ENCODE peak calls at places on chromosome 6, in seven cellular contexts. I is IMR-90, F is lung, Z is fibroblast of mammary gland, S is transverse colon, J is GM06990, R is mucosa of descending colon. Q is an unnamed sample.

GRCh38 chr6:13355043-13355945 is 27.0 kb upstream of the TBC1D7 start:
- DNase-seq in I (peak), F (no peak), Z (peak), S (no peak), J (peak), R (no peak), Q (peak)

GRCh38 chr6:4864534-4864933 is 88.3 kb downstream of the CDYL start:
- DNase-seq in I (no peak), F (no peak), Z (no peak), S (no peak), J (no peak), R (no peak), Q (no peak)

GRCh38 chr6:52155791-52156576 is 30.2 kb upstream of the IL17A start:
- DNase-seq in I (no peak), F (no peak), Z (no peak), S (no peak), J (peak), R (no peak), Q (no peak)

GRCh38 chr6:345747-346388 is 45.7 kb upstream of the IRF4 start:
- DNase-seq in I (peak), F (no peak), Z (peak), S (no peak), J (no peak), R (no peak), Q (no peak)

GRCh38 chr6:167501831-167502385 is 177.0 kb downstream of the TTLL2 start:
- DNase-seq in I (no peak), F (no peak), Z (no peak), S (peak), J (no peak), R (no peak), Q (no peak)

GRCh38 chr6:38027685-38028373 is 208.3 kb downstream of the ZFAND3 start:
- DNase-seq in I (no peak), F (no peak), Z (peak), S (no peak), J (no peak), R (no peak), Q (no peak)

GRCh38 chr6:2094637-2095036 is 150.8 kb downstream of the GMDS start:
- DNase-seq in I (no peak), F (no peak), Z (no peak), S (no peak), J (no peak), R (no peak), Q (no peak)

GRCh38 chr6:44076366-44077200 is 50.7 kb downstream of the MRPL14 start:
- DNase-seq in I (no peak), F (no peak), Z (no peak), S (peak), J (no peak), R (no peak), Q (no peak)

GRCh38 chr6:107690864-107691661 is 133.1 kb downstream of the SCML4 start:
- DNase-seq in I (peak), F (no peak), Z (peak), S (no peak), J (no peak), R (no peak), Q (no peak)

GRCh38 chr6:52499026-52499425 is 77.8 kb downstream of the TRAM2 start:
- DNase-seq in I (peak), F (no peak), Z (peak), S (no peak), J (no peak), R (no peak), Q (no peak)

GRCh38 chr6:125748534-125749111 is 809 bp upstream of the HEY2 start:
- DNase-seq in I (peak), F (no peak), Z (peak), S (no peak), J (no peak), R (no peak), Q (no peak)
- TF ChIP-seq CTCF in I (no peak), F (no peak), Z (peak), S (no peak), J (no peak), R (no peak), Q (no peak)

DNA sequence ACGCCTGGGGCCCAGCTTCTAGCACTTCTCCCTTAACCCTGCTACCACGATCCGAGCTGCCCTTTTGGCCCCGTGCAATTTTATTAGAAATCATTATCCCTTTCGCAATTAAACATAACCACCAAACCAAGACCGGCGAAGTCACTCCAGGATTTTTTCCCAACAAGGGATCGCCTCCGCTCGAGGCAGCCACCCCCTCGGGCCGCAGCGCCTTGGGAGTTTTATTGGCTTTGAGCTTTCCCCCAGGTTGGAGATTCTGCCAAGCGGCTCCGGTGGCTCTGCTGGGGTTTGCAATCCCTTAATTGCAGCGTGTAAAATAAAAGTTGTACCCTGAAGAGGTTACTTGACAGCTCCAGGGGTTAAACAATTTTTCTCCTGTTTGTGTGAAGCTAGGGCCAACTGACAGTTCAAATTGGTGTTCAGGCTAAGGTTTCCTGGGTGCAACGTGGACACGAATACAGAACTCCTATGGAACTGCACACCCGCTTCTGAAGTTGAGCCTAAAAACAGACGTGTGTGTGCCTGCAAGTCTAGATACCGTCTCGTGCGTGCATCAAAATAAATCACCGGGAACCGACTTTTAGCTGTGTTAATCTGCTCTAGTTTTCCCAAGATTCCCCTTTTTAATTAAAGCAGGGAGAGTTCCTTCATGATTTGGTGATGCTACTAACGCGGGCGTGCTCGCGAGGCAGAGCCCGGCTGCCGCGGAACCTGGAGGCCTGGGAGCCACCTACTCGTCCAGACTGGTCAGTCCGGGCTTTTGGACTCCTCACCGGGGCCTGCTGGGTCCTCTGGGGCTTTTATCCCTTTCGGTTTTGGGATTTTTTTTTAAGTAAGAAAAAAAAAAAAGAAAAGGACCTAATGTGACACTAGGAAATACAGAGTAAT is 963 bp upstream of the TFAP2A start:
- DNase-seq in I (no peak), F (no peak), Z (no peak), S (no peak), J (no peak), R (peak), Q (no peak)
- H3K4me3 ChIP-seq in I (no peak), F (no peak), Z (no peak), S (no peak), J (no peak), R (no peak), Q (peak)

GRCh38 chr6:127900935-127901334 is at the start of gene THEMIS:
- DNase-seq in I (no peak), F (no peak), Z (no peak), S (peak), J (no peak), R (peak), Q (no peak)
- TF ChIP-seq CTCF in I (no peak), F (no peak), Z (no peak), S (no peak), J (no peak), R (no peak), Q (no peak)

GRCh38 chr6:83861077-83861476 is 1.6 kb downstream of the CYB5R4 start:
- DNase-seq in I (no peak), F (no peak), Z (no peak), S (no peak), J (no peak), R (no peak), Q (no peak)
- H3K4me3 ChIP-seq in I (no peak), F (no peak), Z (no peak), S (peak), J (peak), R (no peak), Q (no peak)

GRCh38 chr6:144173971-144174370 is 23.7 kb downstream of the STX11 start:
- DNase-seq in I (no peak), F (no peak), Z (no peak), S (no peak), J (no peak), R (no peak), Q (no peak)

GRCh38 chr6:144176043-144176442 is 25.7 kb downstream of the STX11 start:
- DNase-seq in I (no peak), F (no peak), Z (no peak), S (no peak), J (no peak), R (no peak), Q (no peak)

GRCh38 chr6:144165784-144166183 is 15.5 kb downstream of the STX11 start:
- DNase-seq in I (no peak), F (no peak), Z (no peak), S (no peak), J (no peak), R (no peak), Q (no peak)

GRCh38 chr6:144171406-144171805 is 21.1 kb downstream of the STX11 start:
- DNase-seq in I (no peak), F (no peak), Z (no peak), S (no peak), J (no peak), R (no peak), Q (no peak)

GRCh38 chr6:144170044-144170443 is 19.7 kb downstream of the STX11 start:
- DNase-seq in I (no peak), F (no peak), Z (no peak), S (no peak), J (no peak), R (no peak), Q (no peak)
- TF ChIP-seq CTCF in I (no peak), F (no peak), Z (no peak), S (no peak), J (no peak), R (no peak), Q (no peak)

DNA sequence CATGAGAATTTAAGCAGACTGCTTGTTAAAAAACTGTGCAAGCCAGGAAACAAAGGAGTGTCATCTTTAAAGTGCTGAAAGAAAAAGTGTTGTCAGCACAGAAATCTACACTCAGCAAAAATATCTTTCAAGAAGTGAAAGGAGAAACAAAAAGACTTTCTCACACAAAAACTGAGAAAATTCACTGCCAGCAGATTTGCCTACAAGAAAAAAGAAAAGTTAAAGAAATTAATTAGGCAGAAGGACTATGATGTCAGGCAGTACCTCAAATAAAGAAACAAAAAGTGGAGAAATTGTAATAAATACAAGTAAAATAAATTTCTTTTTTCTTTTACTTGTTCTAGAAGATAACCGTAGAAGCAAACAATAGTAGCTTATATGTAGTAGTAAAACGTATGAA is 171.6 kb upstream of the CEP162 start:
- DNase-seq in I (no peak), F (no peak), Z (no peak), S (no peak), J (no peak), R (no peak), Q (no peak)
- H3K4me3 ChIP-seq in I (no peak), F (no peak), Z (no peak), S (no peak), J (no peak), R (no peak), Q (no peak)

GRCh38 chr6:165855856-165856255 is 192.8 kb upstream of the PDE10A start:
- DNase-seq in I (no peak), F (no peak), Z (no peak), S (no peak), J (no peak), R (no peak), Q (no peak)

GRCh38 chr6:165854061-165854862 is 191.2 kb upstream of the PDE10A start:
- DNase-seq in I (no peak), F (no peak), Z (no peak), S (no peak), J (no peak), R (no peak), Q (no peak)

GRCh38 chr6:165861226-165861625 is 198.2 kb upstream of the PDE10A start:
- DNase-seq in I (no peak), F (no peak), Z (no peak), S (no peak), J (no peak), R (no peak), Q (no peak)

GRCh38 chr6:165854863-165855593 is 192.0 kb upstream of the PDE10A start:
- DNase-seq in I (no peak), F (no peak), Z (no peak), S (no peak), J (peak), R (no peak), Q (no peak)

DNA sequence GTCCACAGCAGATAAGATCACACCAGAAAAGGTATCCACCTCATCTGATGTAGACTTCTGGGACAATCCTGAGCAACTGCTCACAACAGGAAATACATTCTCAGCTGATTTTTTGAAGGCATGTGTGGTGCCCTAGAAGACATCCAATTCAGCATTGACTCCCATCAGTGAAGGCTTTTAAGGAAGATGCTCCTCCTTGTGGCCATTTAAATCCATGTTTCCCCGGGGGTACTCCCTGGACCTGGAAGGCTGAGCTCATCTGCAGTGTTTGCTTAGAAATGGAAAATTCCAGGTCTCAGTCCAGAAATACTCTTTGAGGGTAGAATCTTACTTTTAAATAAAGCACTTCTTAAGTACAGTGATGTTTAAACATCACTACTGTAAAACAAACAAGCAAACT is 195.5 kb upstream of the PDE10A start:
- DNase-seq in I (peak), F (no peak), Z (no peak), S (no peak), J (no peak), R (no peak), Q (no peak)
- TF ChIP-seq CTCF in I (peak), F (no peak), Z (peak), S (no peak), J (no peak), R (no peak), Q (peak)

DNA sequence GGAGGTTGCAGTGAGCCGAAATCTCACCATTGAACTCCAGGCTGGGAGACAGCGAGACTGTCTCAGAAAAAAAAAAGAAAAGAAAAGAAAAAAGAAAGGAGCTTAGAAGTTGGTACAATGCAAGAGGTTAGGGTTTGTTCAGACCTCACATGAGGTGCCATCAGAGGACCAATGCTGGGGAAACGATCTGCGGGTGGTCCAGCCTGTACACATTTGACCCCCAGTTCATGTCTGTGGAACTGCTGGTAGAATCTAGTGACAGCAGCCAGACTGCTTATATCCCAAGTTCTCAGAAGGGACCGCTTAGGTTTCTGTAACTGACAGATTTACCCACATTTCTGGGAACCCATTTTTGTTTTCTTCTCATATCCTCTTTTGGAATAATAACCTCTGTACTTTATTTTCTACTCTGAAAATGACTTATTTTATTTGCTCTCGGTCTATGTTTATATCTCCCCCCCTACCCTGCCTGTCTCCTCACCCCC is 4.7 kb downstream of the PPP1R18 start:
- DNase-seq in I (no peak), F (no peak), Z (no peak), S (no peak), J (peak), R (peak), Q (no peak)
- H3K4me3 ChIP-seq in I (peak), F (peak), Z (peak), S (peak), J (peak), R (no peak), Q (peak)

Q was measured in epithelial cell of proximal tubule.